ENCODE peak calls at places on chromosomes 3 and 15, in ten cellular contexts. W, X, H, R, U, C, L, Z, K and N are unnamed samples.
A peak's percentile ranks its signal among the peaks of the same experiment; 100 is the strongest.

GRCh38 chr3:124258057-124258500 is 266.2 kb upstream of the ROPN1 start:
- DNase-seq in Z (no peak), C (peak; percentile 76), R (peak; percentile 70), X (peak; percentile 48), K (no peak), H (no peak), L (no peak), U (no peak), W (no peak), N (no peak)

GRCh38 chr3:186099178-186099577 is 9.7 kb downstream of the ETV5 start:
- DNase-seq in X (peak; percentile 85), C (peak; percentile 77), R (peak; percentile 69), K (peak; percentile 74), Z (no peak), H (peak; percentile 62), L (peak; percentile 63), W (no peak), U (no peak), N (no peak)

GRCh38 chr15:31483924-31484368 is 157.3 kb downstream of the KLF13 start:
- DNase-seq in K (no peak), X (no peak), C (no peak), Z (no peak), W (no peak), U (peak; percentile 57), R (no peak), H (no peak), L (no peak), N (no peak)

GRCh38 chr3:13301295-13301987 is 118.7 kb downstream of the NUP210 start:
- DNase-seq in L (no peak), C (peak; percentile 50), U (peak; percentile 74), K (peak; percentile 79), W (peak; percentile 28), R (peak; percentile 65), H (peak; percentile 49), Z (no peak), X (peak; percentile 53), N (no peak)

GRCh38 chr15:69976366-69976994 is 121.2 kb downstream of the TLE3 start:
- DNase-seq in R (peak; percentile 72), C (peak; percentile 71), X (peak; percentile 53), U (peak; percentile 70), H (peak; percentile 84), K (peak; percentile 54), L (no peak), W (no peak), Z (peak; percentile 81), N (no peak)

GRCh38 chr15:71532994-71533393 is 277.4 kb upstream of the NR2E3 start:
- DNase-seq in R (peak; percentile 37), K (peak; percentile 49), C (peak; percentile 47), U (no peak), H (no peak), L (no peak), W (no peak), X (peak; percentile 53), Z (peak; percentile 27), N (no peak)

GRCh38 chr3:133529809-133530208 is 43.7 kb upstream of the CDV3 start:
- DNase-seq in W (no peak), R (no peak), X (no peak), L (no peak), U (no peak), H (no peak), Z (no peak), K (no peak), C (no peak), N (no peak)

GRCh38 chr3:42803800-42804112 is 534 bp downstream of the HIGD1A start:
- DNase-seq in W (no peak), C (peak; percentile 28), H (peak; percentile 64), L (no peak), K (no peak), X (no peak), R (peak; percentile 32), U (no peak), Z (peak; percentile 64), N (no peak)

GRCh38 chr3:24067483-24067882 is 122.4 kb downstream of the NR1D2 start:
- DNase-seq in U (no peak), W (no peak), R (no peak), K (peak; percentile 22), C (no peak), H (no peak), Z (no peak), X (peak; percentile 46), L (no peak), N (no peak)

GRCh38 chr3:141763088-141763750 is at the start of gene GRK7:
- DNase-seq in X (no peak), L (no peak), Z (no peak), C (no peak), K (no peak), W (no peak), H (no peak), U (no peak), R (no peak), N (no peak)

GRCh38 chr3:170154084-170154483 is 27.4 kb downstream of the PHC3 start:
- DNase-seq in C (peak; percentile 20), H (no peak), W (no peak), Z (no peak), U (no peak), L (no peak), R (no peak), X (peak; percentile 48), K (peak; percentile 70), N (no peak)

GRCh38 chr3:130933801-130934345 is 40.0 kb downstream of the ATP2C1 start:
- DNase-seq in K (peak; percentile 39), W (no peak), X (no peak), H (no peak), C (peak; percentile 18), L (no peak), R (peak; percentile 40), U (no peak), Z (no peak), N (no peak)

GRCh38 chr3:150495563-150496168 is 50.6 kb downstream of the SERP1 start:
- DNase-seq in L (no peak), H (peak; percentile 58), U (no peak), Z (peak; percentile 58), X (peak; percentile 76), K (peak; percentile 79), R (peak; percentile 71), W (peak; percentile 11), C (peak; percentile 77), N (peak; percentile 19)

GRCh38 chr3:184687363-184688049 is 24.4 kb downstream of the MAGEF1 start:
- DNase-seq in Z (no peak), C (no peak), H (no peak), R (no peak), U (no peak), X (no peak), W (no peak), K (no peak), L (peak; percentile 43), N (no peak)

GRCh38 chr3:72942427-72942826 is 54.2 kb upstream of the PPP4R2 start:
- DNase-seq in R (no peak), K (no peak), W (no peak), L (no peak), H (no peak), C (no peak), Z (no peak), U (no peak), X (no peak), N (no peak)

GRCh38 chr3:64266065-64266874 is 41.0 kb upstream of the PRICKLE2 start:
- DNase-seq in U (no peak), C (peak; percentile 88), W (peak; percentile 96), R (peak; percentile 90), L (no peak), Z (no peak), H (peak; percentile 68), K (peak; percentile 96), X (peak; percentile 97), N (no peak)

GRCh38 chr15:75002398-75002797 is 7.0 kb downstream of the SCAMP5 start:
- DNase-seq in H (no peak), Z (no peak), W (no peak), U (no peak), C (no peak), X (no peak), R (no peak), L (no peak), K (no peak), N (no peak)
- TF ChIP-seq CTCF in H (no peak), Z (no peak), W (no peak), U (no peak), C (no peak), X (no peak), R (no peak), L (no peak), K (no peak), N (no peak)

DNA sequence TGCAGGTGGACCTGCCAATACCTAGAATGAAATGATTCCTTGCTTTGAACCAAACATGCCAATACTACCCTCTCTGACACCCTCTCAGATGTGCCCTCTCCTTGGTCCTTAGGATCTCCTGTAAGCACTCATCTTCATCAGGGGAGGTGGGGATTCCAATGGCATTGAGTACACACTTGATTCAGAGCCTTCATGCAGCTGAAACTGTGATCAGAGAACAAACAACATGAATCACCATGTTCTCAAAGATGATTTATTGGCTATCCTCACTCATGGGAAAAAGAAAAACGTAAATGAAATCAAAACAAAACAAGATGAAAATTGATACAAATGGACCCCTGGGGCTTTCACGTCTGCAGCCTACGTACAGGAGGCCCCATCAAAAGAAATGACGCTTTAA is 202.9 kb downstream of the XXYLT1 start:
- DNase-seq in Z (no peak), K (no peak), C (peak; percentile 13), X (peak; percentile 17), U (no peak), L (no peak), H (no peak), W (no peak), R (no peak), N (no peak)
- H3K4me3 ChIP-seq in Z (no peak overlapping the region), K (no peak overlapping the region), C (no peak overlapping the region), X (no peak overlapping the region), U (no peak overlapping the region), L (no peak overlapping the region), H (no peak overlapping the region), W (no peak overlapping the region), R (no peak overlapping the region), N (no peak overlapping the region)

DNA sequence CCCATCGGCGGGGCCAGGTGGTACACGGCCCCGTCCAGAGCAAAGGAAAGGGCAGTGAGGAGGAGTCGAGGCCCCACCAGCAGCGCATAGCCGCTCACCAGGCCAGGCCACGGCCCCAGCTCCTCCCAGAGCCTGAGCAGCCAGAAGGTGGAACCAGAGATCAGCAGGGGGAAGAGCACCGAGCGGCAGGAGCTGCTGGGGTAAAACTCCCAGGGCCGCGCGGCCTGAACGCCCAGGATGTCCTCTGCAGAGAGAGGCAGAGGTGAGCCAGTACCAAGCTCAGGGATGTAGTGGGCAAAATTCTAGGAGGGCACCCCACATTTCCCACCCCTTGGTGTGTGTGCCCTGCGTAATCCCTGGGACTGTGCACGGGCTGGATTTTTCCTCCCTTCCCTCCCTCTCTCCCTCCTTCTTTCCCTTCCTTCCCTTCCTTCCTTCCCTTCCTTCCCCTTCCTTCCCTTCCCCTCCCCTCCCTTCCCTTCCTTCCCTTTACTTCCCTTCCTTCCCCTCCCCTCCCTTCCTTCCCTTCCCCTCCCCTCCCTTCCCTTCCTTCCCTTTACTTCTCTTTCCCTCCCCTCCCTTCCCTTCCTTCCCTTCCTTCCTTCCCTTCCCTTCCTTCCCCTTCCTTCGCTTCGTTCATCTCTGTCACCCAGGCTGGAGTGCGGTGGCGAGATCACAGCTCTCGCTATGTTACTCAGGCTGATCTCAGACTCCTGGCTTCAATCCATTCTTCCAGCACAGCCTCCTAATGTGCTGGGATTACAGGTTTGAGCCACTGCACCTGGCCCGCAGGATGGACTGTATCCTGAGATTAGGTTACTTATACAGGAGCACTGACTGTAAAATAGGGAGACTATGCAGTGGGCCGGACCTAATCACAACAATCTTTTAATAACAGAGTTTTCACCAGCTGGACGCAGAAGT is 6.4 kb upstream of the NCBP2 start:
- DNase-seq in C (peak; percentile 15), L (no peak), U (peak; percentile 56), X (peak; percentile 50), K (no peak), Z (no peak), H (no peak), W (no peak), R (no peak), N (no peak)
- TF ChIP-seq CTCF in C (no peak), L (no peak), U (peak; percentile 46), X (no peak), K (peak; percentile 6), Z (no peak), H (no peak), W (peak; percentile 18), R (peak; percentile 24), N (no peak)

GRCh38 chr3:9945358-9945757 is 6.8 kb downstream of the PRRT3 start:
- DNase-seq in X (no peak), U (no peak), L (no peak), K (no peak), H (no peak), C (no peak), R (no peak), Z (no peak), W (no peak), N (no peak)
- H3K4me3 ChIP-seq in X (no peak overlapping the region), U (no peak overlapping the region), L (no peak overlapping the region), K (no peak overlapping the region), H (no peak overlapping the region), C (no peak overlapping the region), R (no peak overlapping the region), Z (no peak overlapping the region), W (no peak overlapping the region), N (no peak overlapping the region)